ENCODE peak calls at places on chromosome 20, in seven cellular contexts. One of them, this sample, is unnamed.

GRCh38 chr20:20710847-20711315 is 1.6 kb downstream of the RALGAPA2 start:
- DNase-seq in HCEC 1CT: no peak
- DNase-seq in nucleus accumbens: no peak
- DNase-seq in GF-D8: peak
- DNase-seq in HT1080: no peak
- DNase-seq in hepatic stellate cell: no peak
- DNase-seq in HEK293T: no peak
- DNase-seq in this sample: peak

GRCh38 chr20:25037288-25038102 is 20.4 kb downstream of the ACSS1 start:
- DNase-seq in HCEC 1CT: no peak
- DNase-seq in HEK293T: no peak
- DNase-seq in hepatic stellate cell: no peak
- DNase-seq in HT1080: no peak
- DNase-seq in nucleus accumbens: no peak
- DNase-seq in GF-D8: no peak
- DNase-seq in this sample: no peak

GRCh38 chr20:19609642-19610223 is 148.3 kb upstream of the RIN2 start:
- DNase-seq in HT1080: peak
- DNase-seq in HEK293T: no peak
- DNase-seq in hepatic stellate cell: no peak
- DNase-seq in nucleus accumbens: no peak
- DNase-seq in HCEC 1CT: no peak
- DNase-seq in GF-D8: no peak
- DNase-seq in this sample: peak

GRCh38 chr20:5393218-5393870 is 76.6 kb upstream of the PROKR2 start:
- DNase-seq in HCEC 1CT: no peak
- DNase-seq in HT1080: no peak
- DNase-seq in hepatic stellate cell: no peak
- DNase-seq in HEK293T: no peak
- DNase-seq in GF-D8: no peak
- DNase-seq in nucleus accumbens: no peak
- DNase-seq in this sample: no peak

GRCh38 chr20:50913976-50914375 is 17.3 kb downstream of the ADNP start:
- DNase-seq in nucleus accumbens: no peak
- DNase-seq in GF-D8: no peak
- DNase-seq in hepatic stellate cell: peak
- DNase-seq in HT1080: peak
- DNase-seq in HCEC 1CT: peak
- DNase-seq in HEK293T: no peak
- DNase-seq in this sample: peak

GRCh38 chr20:56519551-56519950 is 5.0 kb upstream of the FAM209A start:
- DNase-seq in HT1080: no peak
- DNase-seq in HEK293T: no peak
- DNase-seq in hepatic stellate cell: no peak
- DNase-seq in HCEC 1CT: no peak
- DNase-seq in nucleus accumbens: no peak
- DNase-seq in GF-D8: no peak
- DNase-seq in this sample: no peak

GRCh38 chr20:49831770-49832631 is 19.4 kb downstream of the SLC9A8 start:
- DNase-seq in nucleus accumbens: no peak
- DNase-seq in HT1080: no peak
- DNase-seq in GF-D8: no peak
- DNase-seq in HCEC 1CT: no peak
- DNase-seq in hepatic stellate cell: no peak
- DNase-seq in HEK293T: no peak
- DNase-seq in this sample: no peak

GRCh38 chr20:25129428-25129827 is 47.5 kb upstream of the VSX1 start:
- DNase-seq in hepatic stellate cell: no peak
- DNase-seq in GF-D8: no peak
- DNase-seq in nucleus accumbens: no peak
- DNase-seq in HEK293T: no peak
- DNase-seq in HCEC 1CT: no peak
- DNase-seq in HT1080: no peak
- DNase-seq in this sample: no peak

GRCh38 chr20:19233025-19233794 is 20.8 kb downstream of the SLC24A3 start:
- DNase-seq in HEK293T: no peak
- DNase-seq in hepatic stellate cell: no peak
- DNase-seq in nucleus accumbens: no peak
- DNase-seq in HT1080: no peak
- DNase-seq in GF-D8: no peak
- DNase-seq in HCEC 1CT: no peak
- DNase-seq in this sample: no peak

This sample was measured in M059J.